ENCODE peak calls at places on chromosome 17, in six cellular contexts. Y is Peyer's patch, F is astrocyte of the spinal cord, W is tibial artery, T is B cell, R is lower lobe of right lung. J is an unnamed sample.

GRCh38 chr17:80259642-80260535 is 763 bp upstream of the RNF213 start:
- DNase-seq in Y (peak; percentile 83), F (peak; percentile 74), W (peak; percentile 86), T (peak; percentile 74), R (peak; percentile 81), J (peak; percentile 72)

GRCh38 chr17:19013226-19013625 is 8.7 kb upstream of the FAM83G start:
- DNase-seq in Y (no peak), F (no peak), W (no peak), T (no peak), R (peak; percentile 36), J (no peak)

GRCh38 chr17:13698832-13699231 is 97.1 kb upstream of the HS3ST3A1 start:
- DNase-seq in Y (no peak), F (no peak), W (no peak), T (no peak), R (no peak), J (no peak)

GRCh38 chr17:36514856-36515255 is 19.8 kb downstream of the MYO19 start:
- DNase-seq in Y (no peak), F (no peak), W (no peak), T (no peak), R (no peak), J (no peak)

GRCh38 chr17:79832211-79833109 is 6.8 kb downstream of the CBX4 start:
- DNase-seq in Y (no peak), F (no peak), W (no peak), T (no peak), R (peak; percentile 56), J (no peak)

GRCh38 chr17:14341866-14342265 is 41.0 kb downstream of the HS3ST3B1 start:
- DNase-seq in Y (no peak), F (no peak), W (no peak), T (no peak), R (no peak), J (no peak)

GRCh38 chr17:61362396-61362795 is 37.2 kb upstream of the TBX2 start:
- DNase-seq in Y (no peak), F (no peak), W (no peak), T (no peak), R (no peak), J (no peak)

GRCh38 chr17:34305061-34305460 is 14.2 kb upstream of the CCL8 start:
- DNase-seq in Y (no peak), F (no peak), W (no peak), T (no peak), R (no peak), J (no peak)

GRCh38 chr17:47693667-47694017 is 319 bp upstream of the TBKBP1 start:
- DNase-seq in Y (no peak), F (no peak), W (no peak), T (no peak), R (no peak), J (peak; percentile 62)

GRCh38 chr17:35312790-35313711 is 60.4 kb downstream of the SLFN11 start:
- DNase-seq in Y (peak; percentile 57), F (peak; percentile 71), W (peak; percentile 68), T (peak; percentile 64), R (peak; percentile 55), J (peak; percentile 46)

GRCh38 chr17:5705081-5705875 is 121.0 kb upstream of the NLRP1 start:
- DNase-seq in Y (no peak), F (no peak), W (no peak), T (no peak), R (no peak), J (peak; percentile 59)

GRCh38 chr17:43316522-43317142 is 82.2 kb upstream of the ARL4D start:
- DNase-seq in Y (no peak), F (no peak), W (peak; percentile 62), T (peak; percentile 57), R (no peak), J (no peak)

GRCh38 chr17:21039839-21040575 is 2.8 kb downstream of the USP22 start:
- DNase-seq in Y (no peak), F (peak; percentile 46), W (peak; percentile 66), T (peak; percentile 53), R (no peak), J (no peak)

GRCh38 chr17:56917559-56918296 is 3.9 kb upstream of the TRIM25 start:
- DNase-seq in Y (no peak), F (no peak), W (no peak), T (no peak), R (no peak), J (no peak)

GRCh38 chr17:13410874-13411273 is 190.9 kb downstream of the HS3ST3A1 start:
- DNase-seq in Y (no peak), F (peak; percentile 24), W (no peak), T (no peak), R (no peak), J (no peak)

GRCh38 chr17:76432712-76433336 is 20.1 kb downstream of the UBE2O start:
- DNase-seq in Y (no peak), F (no peak), W (no peak), T (no peak), R (no peak), J (no peak)
- TF ChIP-seq CTCF in Y (peak; percentile 34), F (peak; percentile 53), W (peak; percentile 8), T (peak; percentile 61), R (peak; percentile 25), J (peak; percentile 68)

DNA sequence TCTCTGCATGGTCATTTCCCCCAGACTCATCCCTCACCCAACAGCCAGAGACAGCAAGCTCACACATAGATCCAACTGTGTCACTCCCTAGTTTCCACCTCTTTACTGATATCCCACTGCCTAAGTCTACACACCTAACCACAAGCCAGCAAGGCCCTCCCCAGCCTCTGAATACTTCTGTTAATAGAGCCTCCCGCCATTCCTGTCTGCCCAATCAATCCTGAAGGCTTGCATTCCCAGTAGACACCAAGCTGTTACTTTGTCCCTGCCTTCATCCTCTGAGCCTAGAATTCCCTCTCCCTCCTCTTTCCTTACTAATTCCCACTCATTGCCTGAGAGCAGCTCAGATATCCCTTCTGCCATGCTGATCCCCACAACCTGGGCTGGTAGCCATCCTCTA is 4.7 kb downstream of the C17orf113 start:
- DNase-seq in Y (no peak), F (no peak), W (no peak), T (no peak), R (no peak), J (no peak)
- TF ChIP-seq CTCF in Y (no peak), F (no peak), W (no peak), T (no peak), R (no peak), J (no peak)

GRCh38 chr17:9959377-9959981 is 54.4 kb upstream of the RCVRN start:
- DNase-seq in Y (no peak), F (peak; percentile 40), W (no peak), T (no peak), R (no peak), J (peak; percentile 80)
- TF ChIP-seq CTCF in Y (no peak), F (peak; percentile 79), W (no peak), T (no peak), R (peak; percentile 27), J (peak; percentile 56)

GRCh38 chr17:77528516-77529327 is 388.0 kb downstream of the SEC14L1 start:
- DNase-seq in Y (no peak), F (no peak), W (peak; percentile 52), T (no peak), R (no peak), J (peak; percentile 45)
- TF ChIP-seq CTCF in Y (no peak), F (no peak), W (no peak), T (no peak), R (no peak), J (no peak)

GRCh38 chr17:6749519-6749918 is 6.3 kb upstream of the XAF1 start:
- DNase-seq in Y (no peak), F (peak; percentile 16), W (no peak), T (no peak), R (no peak), J (no peak)
- TF ChIP-seq CTCF in Y (no peak), F (peak; percentile 14), W (no peak), T (no peak), R (no peak), J (no peak)